ENCODE peak calls at places on chromosomes 16 and 17, in four cellular contexts. R is tibial nerve, A is kidney, J is brain microvascular endothelial cell. D is an unnamed sample.
A peak's percentile ranks its signal among the peaks of the same experiment; 100 is the strongest.

GRCh38 chr17:36524428-36524876 is 10.2 kb downstream of the MYO19 start:
- DNase-seq in R (no peak), A (no peak), J (no peak), D (peak; percentile 89)

GRCh38 chr17:73262676-73263642 is 1.3 kb upstream of the CPSF4L start:
- DNase-seq in R (no peak), A (peak; percentile 24), J (no peak), D (no peak)

GRCh38 chr17:73196500-73196899 is 3.6 kb downstream of the COG1 start:
- DNase-seq in R (no peak), A (no peak), J (peak; percentile 18), D (no peak)

GRCh38 chr16:29290631-29291247 is 115.8 kb downstream of the NPIPB11 start:
- DNase-seq in R (peak; percentile 98), A (peak; percentile 99), J (peak; percentile 90), D (peak; percentile 78)

GRCh38 chr16:88781140-88782077 is 3.6 kb downstream of the PIEZO1 start:
- DNase-seq in R (no peak), A (no peak), J (no peak), D (no peak)

GRCh38 chr17:48646183-48647102 is 20.3 kb upstream of the HOXB9 start:
- DNase-seq in R (no peak), A (no peak), J (no peak), D (no peak)

GRCh38 chr16:31714899-31715504 is 158.6 kb upstream of the ZNF267 start:
- DNase-seq in R (no peak), A (no peak), J (no peak), D (no peak)

GRCh38 chr16:57606147-57606846 is 22.1 kb upstream of the ADGRG1 start:
- DNase-seq in R (no peak), A (no peak), J (no peak), D (no peak)

GRCh38 chr17:49676276-49676868 is 1.5 kb downstream of the SPOP start:
- DNase-seq in R (no peak), A (no peak), J (peak; percentile 35), D (no peak)

GRCh38 chr17:2755941-2756724 is 6.7 kb upstream of the CCDC92B start:
- DNase-seq in R (no peak), A (no peak), J (peak; percentile 3), D (no peak)

GRCh38 chr16:15970202-15970601 is 20.8 kb downstream of the ABCC1 start:
- DNase-seq in R (no peak), A (no peak), J (no peak), D (no peak)

GRCh38 chr17:74201250-74201649 is 2.2 kb upstream of the RPL38 start:
- DNase-seq in R (peak; percentile 42), A (no peak), J (no peak), D (no peak)

GRCh38 chr16:84931107-84931494 is 80.2 kb downstream of the ZDHHC7 start:
- DNase-seq in R (no peak), A (no peak), J (no peak), D (no peak)

GRCh38 chr17:10617120-10617505 is 40.0 kb downstream of the MYH3 start:
- DNase-seq in R (no peak), A (no peak), J (no peak), D (no peak)

GRCh38 chr16:81701296-81701970 is 77.7 kb upstream of the PLCG2 start:
- DNase-seq in R (no peak), A (peak; percentile 62), J (no peak), D (no peak)
- H3K27ac ChIP-seq in R (no peak overlapping the region), A (no peak overlapping the region), J (no peak overlapping the region), D (no peak overlapping the region)

DNA sequence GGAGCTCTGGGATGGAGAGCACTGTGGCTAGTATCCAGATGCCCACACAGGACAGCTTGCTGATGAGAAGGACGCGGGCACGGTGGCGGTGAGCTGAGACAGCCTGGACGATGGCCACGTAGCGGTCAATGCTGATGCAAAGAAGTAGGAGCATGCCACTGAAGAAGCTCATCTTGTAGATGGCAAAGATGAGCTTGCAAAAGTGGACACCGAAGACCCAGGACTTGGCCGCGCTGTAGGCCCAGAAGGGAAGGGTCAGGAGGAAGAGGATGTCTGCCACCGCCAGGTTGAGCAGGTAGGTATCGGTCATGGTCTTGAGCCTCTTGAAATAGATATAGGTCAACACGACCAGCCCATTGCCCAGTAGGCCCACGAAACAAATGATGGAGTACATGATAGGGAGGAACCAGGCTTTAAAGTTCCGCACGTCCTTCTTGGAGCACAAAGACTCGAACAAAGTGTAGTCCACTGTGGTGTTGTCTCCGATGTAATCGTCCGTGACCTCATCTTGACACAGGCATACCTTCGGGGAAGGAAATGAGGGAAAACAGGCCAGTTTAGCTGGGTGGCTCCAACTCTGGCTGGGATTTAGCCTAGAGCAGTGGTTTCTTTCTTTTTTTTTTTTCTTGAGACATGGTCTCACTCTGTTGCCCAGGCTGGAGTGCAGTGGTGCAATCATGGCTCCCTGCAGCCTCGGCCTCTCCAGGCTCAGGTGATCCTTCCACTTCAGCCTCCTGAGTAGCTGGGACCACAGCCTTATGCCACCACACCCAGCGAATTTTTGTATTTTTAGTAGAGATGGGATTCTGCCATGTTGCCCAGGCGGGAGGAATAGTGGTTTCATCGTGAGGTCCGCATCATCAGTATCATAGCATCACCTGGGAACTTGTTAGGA is 9.7 kb downstream of the CCR7 start:
- DNase-seq in R (no peak), A (peak; percentile 51), J (no peak), D (no peak)
- H3K27ac ChIP-seq in R (no peak overlapping the region), A (peak overlapping the region; percentile 53), J (no peak overlapping the region), D (no peak overlapping the region)

GRCh38 chr16:1413684-1414531 is 596 bp downstream of the UNKL start:
- DNase-seq in R (peak; percentile 20), A (peak; percentile 84), J (peak; percentile 27), D (no peak)
- H3K27ac ChIP-seq in R (peak overlapping the region; percentile 95), A (peak overlapping the region; percentile 60), J (no peak overlapping the region), D (peak overlapping the region; percentile 75)

GRCh38 chr17:19946921-19947320 is 30.7 kb downstream of the AKAP10 start:
- DNase-seq in R (no peak), A (no peak), J (no peak), D (no peak)

GRCh38 chr17:19943599-19943998 is 34.0 kb downstream of the AKAP10 start:
- DNase-seq in R (no peak), A (no peak), J (no peak), D (no peak)

GRCh38 chr17:19945009-19945650 is 32.5 kb downstream of the AKAP10 start:
- DNase-seq in R (no peak), A (no peak), J (no peak), D (no peak)

GRCh38 chr17:19943026-19943425 is 34.6 kb downstream of the AKAP10 start:
- DNase-seq in R (no peak), A (no peak), J (no peak), D (no peak)

DNA sequence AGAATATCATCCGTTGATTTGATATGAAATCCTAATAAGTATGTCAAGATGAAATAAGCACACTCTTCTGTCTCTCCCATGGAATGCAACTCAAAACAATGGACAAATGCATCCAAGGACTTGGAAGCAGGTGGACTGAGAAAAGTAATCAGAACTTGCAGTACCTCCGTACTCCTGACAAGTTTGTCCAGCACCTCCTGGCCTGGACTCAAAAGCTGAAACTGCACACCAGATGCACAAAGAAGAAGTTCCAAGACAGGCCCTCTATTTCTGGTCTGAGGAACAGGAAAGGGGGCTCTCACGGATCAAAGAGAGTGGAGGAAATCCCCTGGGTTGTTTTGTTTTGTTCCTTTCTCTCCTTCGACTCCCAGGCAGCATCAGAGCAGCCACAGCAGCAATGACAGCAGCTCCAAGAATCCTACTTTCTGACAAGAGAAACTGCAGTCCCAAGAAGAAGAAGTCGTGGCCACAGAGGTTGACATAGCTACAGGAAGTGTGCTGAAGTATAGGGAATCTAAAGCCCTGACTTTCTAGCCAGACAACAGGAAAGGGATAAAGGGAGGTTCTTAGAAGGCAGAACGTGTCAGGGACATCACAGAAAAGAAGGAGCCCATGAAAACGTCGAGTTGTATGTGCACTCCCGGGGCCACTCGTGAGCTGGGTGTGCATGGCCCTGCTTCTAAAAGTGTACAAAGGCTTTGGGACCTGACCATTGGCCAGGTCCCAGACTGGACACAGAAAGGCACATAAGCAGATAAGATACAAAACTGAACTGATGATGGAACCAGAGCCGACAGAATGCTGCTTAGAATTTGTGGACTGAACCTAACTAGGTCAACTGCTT is 29.3 kb downstream of the AKAP10 start:
- DNase-seq in R (no peak), A (no peak), J (no peak), D (no peak)
- H3K27ac ChIP-seq in R (no peak overlapping the region), A (no peak overlapping the region), J (no peak overlapping the region), D (no peak overlapping the region)

GRCh38 chr17:42565523-42566214 is 1.2 kb upstream of the MLX start:
- DNase-seq in R (no peak), A (peak; percentile 70), J (no peak), D (no peak)

GRCh38 chr17:42566873-42567573 is at the start of gene MLX:
- DNase-seq in R (peak; percentile 85), A (peak; percentile 99), J (peak; percentile 76), D (no peak)

GRCh38 chr17:42571435-42572225 is 4.7 kb downstream of the MLX start:
- DNase-seq in R (no peak), A (no peak), J (no peak), D (no peak)

GRCh38 chr17:42566215-42566872 is 556 bp upstream of the MLX start:
- DNase-seq in R (no peak), A (no peak), J (no peak), D (no peak)

GRCh38 chr17:42568341-42569111 is 1.6 kb downstream of the MLX start:
- DNase-seq in R (no peak), A (peak; percentile 74), J (no peak), D (no peak)
- H3K27ac ChIP-seq in R (peak overlapping the region; percentile 93), A (no peak overlapping the region), J (no peak overlapping the region), D (peak overlapping the region; percentile 85)

GRCh38 chr16:70576431-70577255 is 53.0 kb downstream of the SF3B3 start:
- DNase-seq in R (no peak), A (no peak), J (peak; percentile 33), D (no peak)

GRCh38 chr16:70575376-70575775 is 51.8 kb downstream of the SF3B3 start:
- DNase-seq in R (no peak), A (no peak), J (no peak), D (no peak)

GRCh38 chr16:70573451-70574121 is 50.0 kb downstream of the SF3B3 start:
- DNase-seq in R (peak; percentile 39), A (peak; percentile 80), J (peak; percentile 93), D (no peak)

GRCh38 chr16:70572926-70573270 is 49.3 kb downstream of the SF3B3 start:
- DNase-seq in R (no peak), A (no peak), J (no peak), D (no peak)

GRCh38 chr16:70574595-70575271 is 51.1 kb downstream of the SF3B3 start:
- DNase-seq in R (no peak), A (no peak), J (no peak), D (no peak)
- H3K27ac ChIP-seq in R (peak overlapping the region; percentile 49), A (no peak overlapping the region), J (peak overlapping the region; percentile 74), D (peak overlapping the region; percentile 75)

DNA sequence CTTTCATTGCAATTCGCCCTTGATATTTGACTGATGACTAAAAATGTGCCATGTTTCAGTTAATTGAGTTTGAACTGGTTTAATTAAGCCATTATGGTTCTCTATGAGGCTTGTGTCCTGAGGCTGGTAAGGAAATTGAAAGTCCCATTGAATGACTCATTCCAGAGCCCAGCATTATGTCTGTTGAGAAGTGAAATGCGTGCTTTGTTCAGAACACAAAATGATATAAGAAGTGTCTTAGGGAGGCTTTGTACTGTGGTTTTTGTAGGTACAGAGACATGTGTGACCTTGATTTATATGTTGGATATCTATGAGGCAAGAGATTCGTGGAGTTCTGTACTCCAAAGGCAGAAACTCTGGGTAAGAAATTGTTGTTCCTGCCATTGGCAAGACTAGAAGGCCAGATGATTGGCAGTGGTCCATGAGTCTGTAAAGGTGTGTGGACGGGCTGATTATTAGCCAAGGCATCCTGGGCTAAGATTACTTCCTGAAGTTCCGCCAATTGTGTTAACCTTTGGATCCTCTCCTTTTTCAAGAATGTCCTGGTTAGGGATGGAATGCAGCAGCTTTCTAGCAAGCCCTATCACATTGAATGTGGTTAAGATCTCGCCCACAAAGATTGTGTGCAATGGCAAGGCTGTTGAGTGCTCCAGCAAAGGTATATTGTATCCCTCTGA is 103.7 kb downstream of the NPIPB5 start:
- DNase-seq in R (no peak), A (no peak), J (peak; percentile 60), D (peak; percentile 64)
- H3K27ac ChIP-seq in R (no peak overlapping the region), A (peak overlapping the region; percentile 45), J (no peak overlapping the region), D (peak overlapping the region; percentile 64)

D was measured in epithelial cell of prostate.